ENCODE peak calls at places on chromosomes 11 and 22, in four cellular contexts. I, Y, E and A are unnamed samples.

GRCh38 chr11:17256512-17256911 is 20.0 kb upstream of the NUCB2 start:
- DNase-seq in I (no peak), Y (peak; percentile 77), E (no peak), A (no peak)

GRCh38 chr11:105244157-105244820 is 104.7 kb upstream of the CARD18 start:
- DNase-seq in I (no peak), Y (peak; percentile 78), E (no peak), A (peak; percentile 12)

GRCh38 chr22:31085493-31085824 is 4.3 kb downstream of the SMTN start:
- DNase-seq in I (peak; percentile 45), Y (no peak), E (peak; percentile 53), A (no peak)

GRCh38 chr11:66728760-66729385 is at the start of gene SPTBN2:
- DNase-seq in I (peak; percentile 16), Y (no peak), E (no peak), A (peak; percentile 39)

GRCh38 chr11:72970557-72971118 is 156.4 kb downstream of the ATG16L2 start:
- DNase-seq in I (no peak), Y (no peak), E (no peak), A (no peak)

GRCh38 chr11:105960252-105961245 is 61.5 kb downstream of the MSANTD4 start:
- DNase-seq in I (no peak), Y (no peak), E (no peak), A (no peak)

GRCh38 chr11:107457205-107457557 is 444 bp downstream of the CWF19L2 start:
- DNase-seq in I (no peak), Y (no peak), E (no peak), A (no peak)

GRCh38 chr11:134939905-134940304 is 527.9 kb upstream of the B3GAT1 start:
- DNase-seq in I (no peak), Y (no peak), E (no peak), A (no peak)

GRCh38 chr11:68206211-68206610 is 6.9 kb downstream of the KMT5B start:
- DNase-seq in I (no peak), Y (peak; percentile 69), E (no peak), A (no peak)

GRCh38 chr11:46299425-46300067 is 22.1 kb downstream of the CREB3L1 start:
- DNase-seq in I (no peak), Y (peak; percentile 51), E (no peak), A (no peak)

GRCh38 chr11:130449996-130450419 is 1.6 kb downstream of the ADAMTS15 start:
- DNase-seq in I (peak; percentile 77), Y (no peak), E (no peak), A (peak; percentile 86)

GRCh38 chr11:93663021-93663420 is 1.5 kb downstream of the CEP295 start:
- DNase-seq in I (no peak), Y (no peak), E (no peak), A (no peak)

GRCh38 chr11:34366522-34366921 is 8.7 kb upstream of the ABTB2 start:
- DNase-seq in I (peak; percentile 35), Y (no peak), E (no peak), A (peak; percentile 63)

GRCh38 chr11:2650343-2650867 is 49.4 kb downstream of the KCNQ1OT1 start:
- DNase-seq in I (no peak), Y (no peak), E (no peak), A (no peak)

GRCh38 chr22:42364641-42365336 is 67.4 kb downstream of the NFAM1 start:
- DNase-seq in I (no peak), Y (no peak), E (no peak), A (no peak)

GRCh38 chr11:1488575-1489180 is 2.1 kb upstream of the MOB2 start:
- DNase-seq in I (no peak), Y (no peak), E (no peak), A (peak; percentile 35)

GRCh38 chr11:124759268-124760204 is 2.6 kb downstream of the ESAM start:
- DNase-seq in I (no peak), Y (no peak), E (no peak), A (peak; percentile 54)

GRCh38 chr11:93196816-93197382 is 892 bp downstream of the SLC36A4 start:
- DNase-seq in I (no peak), Y (no peak), E (no peak), A (no peak)

GRCh38 chr11:108511851-108512474 is 13.8 kb upstream of the POGLUT3 start:
- DNase-seq in I (no peak), Y (no peak), E (no peak), A (no peak)

GRCh38 chr11:67438121-67438902 is 830 bp upstream of the PTPRCAP start:
- DNase-seq in I (peak; percentile 76), Y (no peak), E (no peak), A (peak; percentile 74)

GRCh38 chr22:46710842-46711241 is 27.2 kb downstream of the CERK start:
- DNase-seq in I (no peak), Y (no peak), E (no peak), A (no peak)

GRCh38 chr11:44893250-44894216 is 57.1 kb downstream of the TP53I11 start:
- DNase-seq in I (no peak), Y (no peak), E (no peak), A (no peak)

GRCh38 chr11:60921777-60922335 is 2.4 kb upstream of the TMEM132A start:
- DNase-seq in I (no peak), Y (no peak), E (no peak), A (no peak)

GRCh38 chr11:134231958-134232674 is 7.6 kb downstream of the VPS26B start:
- DNase-seq in I (no peak), Y (no peak), E (no peak), A (no peak)

GRCh38 chr22:43136255-43136654 is 6.9 kb downstream of the MCAT start:
- DNase-seq in I (peak; percentile 57), Y (peak; percentile 32), E (no peak), A (no peak)

GRCh38 chr22:44438056-44438455 is 60.0 kb downstream of the RTL6 start:
- DNase-seq in I (no peak), Y (no peak), E (peak; percentile 33), A (no peak)

GRCh38 chr11:112962854-112963367 is 1.7 kb downstream of the NCAM1 start:
- DNase-seq in I (peak; percentile 44), Y (no peak), E (peak; percentile 48), A (peak; percentile 55)

GRCh38 chr11:79101736-79102135 is 339.1 kb downstream of the TENM4 start:
- DNase-seq in I (no peak), Y (no peak), E (no peak), A (no peak)

GRCh38 chr22:45171830-45172229 is 8.1 kb downstream of the NUP50 start:
- DNase-seq in I (no peak), Y (no peak), E (no peak), A (no peak)

GRCh38 chr11:80280737-80281136 is 839.9 kb upstream of the TENM4 start:
- DNase-seq in I (no peak), Y (no peak), E (no peak), A (no peak)

GRCh38 chr11:131688056-131688693 is 317.8 kb downstream of the NTM start:
- DNase-seq in I (peak; percentile 34), Y (no peak), E (no peak), A (peak; percentile 49)

GRCh38 chr11:47461876-47462275 is 12.9 kb upstream of the RAPSN start:
- DNase-seq in I (no peak), Y (no peak), E (no peak), A (no peak)

GRCh38 chr11:12073436-12073835 is 37.0 kb upstream of the MICAL2 start:
- DNase-seq in I (no peak), Y (no peak), E (peak; percentile 18), A (no peak)

GRCh38 chr22:22848364-22848866 is 39.2 kb upstream of the IGLL5 start:
- DNase-seq in I (peak; percentile 79), Y (peak; percentile 44), E (peak; percentile 76), A (peak; percentile 81)

GRCh38 chr11:1307998-1308744 is 1.3 kb downstream of the TOLLIP start:
- DNase-seq in I (no peak), Y (no peak), E (peak; percentile 89), A (no peak)

GRCh38 chr22:28600546-28601143 is 79.0 kb downstream of the TTC28 start:
- DNase-seq in I (no peak), Y (peak; percentile 40), E (no peak), A (no peak)
- TF ChIP-seq CTCF in I (peak; percentile 61), Y (peak; percentile 78), E (peak; percentile 54), A (no peak)

GRCh38 chr11:101127348-101127698 is 2.3 kb downstream of the PGR start:
- DNase-seq in I (peak; percentile 26), Y (no peak), E (peak; percentile 41), A (peak; percentile 52)

GRCh38 chr11:101126551-101127347 is 2.9 kb downstream of the PGR start:
- DNase-seq in I (no peak), Y (no peak), E (no peak), A (peak; percentile 27)

GRCh38 chr11:101129203-101129943 is at the start of gene PGR:
- DNase-seq in I (peak; percentile 39), Y (no peak), E (peak; percentile 38), A (peak; percentile 59)

GRCh38 chr11:101128571-101129202 is 926 bp downstream of the PGR start:
- DNase-seq in I (no peak), Y (no peak), E (peak; percentile 41), A (peak; percentile 4)

DNA sequence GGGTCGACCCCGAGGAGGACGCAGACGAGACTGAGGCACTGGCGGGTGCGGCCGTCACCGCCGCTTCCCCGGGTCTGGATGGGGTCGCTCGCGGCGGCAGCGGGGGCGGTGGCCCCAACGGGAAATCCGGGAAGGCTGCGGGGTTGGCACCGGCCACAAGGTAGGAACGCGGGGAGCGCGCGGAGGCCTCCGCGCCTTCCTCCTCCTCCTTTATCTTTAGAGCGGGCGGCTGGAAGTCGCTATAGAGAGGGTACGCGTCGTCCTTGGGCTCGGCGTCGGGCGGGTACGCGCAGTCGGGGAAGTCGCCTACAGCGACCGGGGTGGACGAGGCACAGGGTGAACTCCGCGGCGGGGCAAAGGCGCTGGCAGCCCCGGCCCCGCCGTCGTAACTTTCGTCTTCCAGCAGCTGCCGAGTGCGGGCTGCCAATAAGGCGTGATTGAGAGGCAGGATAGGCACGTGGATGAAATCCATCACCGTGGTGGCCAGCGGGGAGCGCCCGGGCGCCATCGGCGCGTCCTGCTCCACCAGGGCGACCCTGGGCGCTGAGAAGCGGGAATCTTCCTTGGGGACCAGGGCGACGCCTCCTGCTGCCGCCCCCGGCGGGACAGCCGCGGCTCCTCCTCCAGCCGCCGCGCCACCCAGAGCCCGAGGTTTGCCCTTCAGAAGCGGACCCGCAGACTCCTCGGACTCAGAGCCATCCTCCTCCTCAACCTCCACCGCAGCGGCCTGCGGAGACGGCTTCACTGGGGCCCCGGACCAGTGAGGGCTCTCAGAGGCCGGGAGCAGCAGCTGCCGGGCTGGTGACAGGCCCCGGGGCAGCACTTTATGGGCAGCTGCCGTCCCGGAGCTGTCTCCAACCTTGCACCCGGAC is 1.7 kb downstream of the PGR start:
- DNase-seq in I (peak; percentile 28), Y (no peak), E (peak; percentile 42), A (peak; percentile 27)
- H3K4me3 ChIP-seq in I (peak overlapping the region; percentile 65), Y (no peak overlapping the region), E (peak overlapping the region; percentile 40), A (peak overlapping the region; percentile 15)

GRCh38 chr11:62061356-62062222 is 62.2 kb upstream of the INCENP start:
- DNase-seq in I (no peak), Y (no peak), E (no peak), A (no peak)
- TF ChIP-seq CTCF in I (peak; percentile 52), Y (peak; percentile 79), E (peak; percentile 6), A (no peak)

DNA sequence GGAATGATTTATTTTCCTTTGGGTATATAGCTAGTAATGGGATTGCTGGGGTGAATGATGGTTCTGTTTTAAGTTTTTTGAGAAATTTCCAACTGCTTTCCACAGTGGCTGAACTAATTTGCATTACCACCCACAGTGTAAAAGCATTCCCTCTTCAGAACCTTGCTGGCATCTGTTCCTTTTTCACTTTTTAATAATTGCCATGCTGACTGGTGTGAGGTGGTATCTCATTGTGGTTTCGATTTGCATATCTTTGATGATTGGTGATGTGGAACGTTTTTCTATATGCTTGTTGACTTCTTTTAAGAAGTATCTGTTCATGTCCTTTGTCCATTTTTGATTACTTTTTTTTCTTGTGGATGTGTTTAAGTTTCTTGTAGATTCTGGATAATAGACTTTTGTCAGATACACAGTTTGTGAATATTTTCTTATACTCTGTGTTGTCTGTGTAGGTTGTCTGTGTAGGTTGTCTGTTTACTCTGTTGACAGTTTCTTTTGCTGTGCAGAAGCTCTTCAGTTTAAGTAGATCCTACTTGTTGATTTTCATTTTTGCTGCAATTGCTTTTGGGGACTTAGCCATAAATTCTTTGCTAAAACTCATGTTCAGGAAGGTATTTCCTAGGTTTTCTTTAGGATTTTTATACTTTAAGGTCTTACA is 291.8 kb upstream of the DDI1 start:
- DNase-seq in I (no peak), Y (no peak), E (no peak), A (no peak)
- H3K4me3 ChIP-seq in I (no peak overlapping the region), Y (no peak overlapping the region), E (no peak overlapping the region), A (no peak overlapping the region)